ENCODE peak calls at places on chromosomes 6 and 20, in seven cellular contexts. L is A549, Y is K562, R is tibial nerve, C is sigmoid colon, Z is spleen, D is HCT116. F is an unnamed sample.

GRCh38 chr6:154709621-154710020 is 23.6 kb upstream of the SCAF8 start:
- DNase-seq in L (no peak), Y (no peak), R (no peak), C (no peak), Z (no peak), D (no peak), F (no peak)

GRCh38 chr6:157898169-157898568 is 75.1 kb downstream of the SNX9 start:
- DNase-seq in L (no peak), Y (no peak), R (no peak), C (no peak), Z (no peak), D (no peak), F (no peak)

GRCh38 chr20:63100401-63100925 is 93.7 kb upstream of the BHLHE23 start:
- DNase-seq in L (no peak), Y (no peak), R (no peak), C (peak), Z (peak), D (no peak), F (no peak)

GRCh38 chr6:25296980-25297379 is 17.8 kb downstream of the CARMIL1 start:
- DNase-seq in L (no peak), Y (no peak), R (peak), C (no peak), Z (no peak), D (no peak), F (no peak)

GRCh38 chr20:13302647-13303425 is 81.8 kb downstream of the ISM1 start:
- DNase-seq in L (peak), Y (peak), R (no peak), C (no peak), Z (no peak), D (peak), F (peak)

GRCh38 chr6:163427498-163428254 is 13.2 kb downstream of the QKI start:
- DNase-seq in L (peak), Y (peak), R (no peak), C (no peak), Z (no peak), D (peak), F (no peak)

GRCh38 chr6:3229566-3230274 is 2.3 kb upstream of the TUBB2B start:
- DNase-seq in L (no peak), Y (peak), R (no peak), C (no peak), Z (no peak), D (no peak), F (no peak)

GRCh38 chr20:47719625-47720024 is 65.7 kb downstream of the SULF2 start:
- DNase-seq in L (no peak), Y (no peak), R (no peak), C (no peak), Z (no peak), D (no peak), F (no peak)

GRCh38 chr6:89956182-89956581 is 61.9 kb downstream of the GJA10 start:
- DNase-seq in L (no peak), Y (no peak), R (no peak), C (no peak), Z (no peak), D (no peak), F (no peak)

GRCh38 chr6:151914475-151914874 is 107.0 kb downstream of the ESR1 start:
- DNase-seq in L (peak), Y (no peak), R (no peak), C (no peak), Z (no peak), D (no peak), F (no peak)

GRCh38 chr6:155276638-155277037 is 12.8 kb downstream of the CLDN20 start:
- DNase-seq in L (no peak), Y (no peak), R (no peak), C (no peak), Z (no peak), D (no peak), F (no peak)

GRCh38 chr6:76861403-76861802 is 601.9 kb downstream of the HTR1B start:
- DNase-seq in L (peak), Y (peak), R (no peak), C (no peak), Z (no peak), D (peak), F (no peak)

GRCh38 chr20:47464380-47465101 is 37.1 kb upstream of the NCOA3 start:
- DNase-seq in L (peak), Y (peak), R (peak), C (peak), Z (no peak), D (peak), F (peak)

GRCh38 chr6:12151433-12151820 is 138.7 kb upstream of the EDN1 start:
- DNase-seq in L (no peak), Y (no peak), R (no peak), C (no peak), Z (no peak), D (no peak), F (no peak)

GRCh38 chr6:10429638-10430427 is 15.0 kb upstream of the TFAP2A start:
- DNase-seq in L (peak), Y (peak), R (no peak), C (no peak), Z (no peak), D (no peak), F (no peak)

GRCh38 chr6:45741437-45742166 is 274.1 kb downstream of the CLIC5 start:
- DNase-seq in L (no peak), Y (no peak), R (peak), C (no peak), Z (no peak), D (no peak), F (no peak)

GRCh38 chr20:16528078-16528477 is 45.2 kb downstream of the KIF16B start:
- DNase-seq in L (peak), Y (peak), R (no peak), C (no peak), Z (no peak), D (peak), F (peak)

GRCh38 chr20:20752712-20753111 is 40.3 kb upstream of the RALGAPA2 start:
- DNase-seq in L (no peak), Y (no peak), R (no peak), C (no peak), Z (no peak), D (no peak), F (no peak)

GRCh38 chr6:73516712-73517489 is 3.9 kb downstream of the EEF1A1 start:
- DNase-seq in L (no peak), Y (no peak), R (no peak), C (no peak), Z (no peak), D (no peak), F (no peak)

GRCh38 chr6:15751721-15752350 is 89.0 kb upstream of the DTNBP1 start:
- DNase-seq in L (no peak), Y (no peak), R (no peak), C (no peak), Z (no peak), D (no peak), F (no peak)

GRCh38 chr6:95095271-95095670 is 482.1 kb upstream of the MANEA start:
- DNase-seq in L (no peak), Y (no peak), R (no peak), C (no peak), Z (no peak), D (no peak), F (no peak)

GRCh38 chr6:8579372-8579771 is 144.0 kb upstream of the SLC35B3 start:
- DNase-seq in L (no peak), Y (no peak), R (no peak), C (no peak), Z (no peak), D (no peak), F (no peak)

GRCh38 chr6:36649721-36650484 is 28.6 kb upstream of the CDKN1A start:
- DNase-seq in L (no peak), Y (no peak), R (no peak), C (no peak), Z (peak), D (no peak), F (no peak)

GRCh38 chr6:16659471-16660156 is 101.6 kb downstream of the ATXN1 start:
- DNase-seq in L (no peak), Y (no peak), R (no peak), C (no peak), Z (no peak), D (no peak), F (no peak)

GRCh38 chr6:82118150-82118562 is 129.4 kb downstream of the IBTK start:
- DNase-seq in L (no peak), Y (no peak), R (no peak), C (no peak), Z (no peak), D (no peak), F (no peak)

GRCh38 chr20:62406635-62407176 is 379 bp downstream of the CABLES2 start:
- DNase-seq in L (no peak), Y (no peak), R (no peak), C (no peak), Z (peak), D (no peak), F (no peak)

GRCh38 chr6:11210386-11211138 is 21.9 kb downstream of the NEDD9 start:
- DNase-seq in L (no peak), Y (no peak), R (no peak), C (no peak), Z (no peak), D (no peak), F (no peak)

GRCh38 chr20:16701296-16701695 is 28.5 kb upstream of the SNRPB2 start:
- DNase-seq in L (peak), Y (peak), R (no peak), C (no peak), Z (no peak), D (peak), F (no peak)

GRCh38 chr6:150290429-150290828 is 78.4 kb upstream of the IYD start:
- DNase-seq in L (no peak), Y (no peak), R (no peak), C (no peak), Z (no peak), D (no peak), F (peak)

GRCh38 chr6:40855481-40855880 is 183.5 kb downstream of the UNC5CL start:
- DNase-seq in L (no peak), Y (no peak), R (no peak), C (no peak), Z (no peak), D (no peak), F (no peak)

GRCh38 chr20:44460795-44461141 is 14.9 kb upstream of the TTPAL start:
- DNase-seq in L (peak), Y (peak), R (peak), C (no peak), Z (no peak), D (peak), F (no peak)

GRCh38 chr6:168388641-168389633 is 52.0 kb upstream of the SMOC2 start:
- DNase-seq in L (peak), Y (no peak), R (no peak), C (no peak), Z (peak), D (no peak), F (no peak)

GRCh38 chr6:21348462-21349195 is 244.9 kb upstream of the SOX4 start:
- DNase-seq in L (peak), Y (no peak), R (no peak), C (no peak), Z (no peak), D (no peak), F (peak)

GRCh38 chr20:31604567-31605030 is 490 bp upstream of the ID1 start:
- DNase-seq in L (no peak), Y (no peak), R (no peak), C (no peak), Z (no peak), D (no peak), F (no peak)

GRCh38 chr20:63158845-63159244 is 57.1 kb downstream of the YTHDF1 start:
- DNase-seq in L (no peak), Y (no peak), R (no peak), C (no peak), Z (peak), D (no peak), F (no peak)

GRCh38 chr20:24955045-24955444 is 6.0 kb downstream of the CST7 start:
- DNase-seq in L (no peak), Y (no peak), R (no peak), C (peak), Z (peak), D (no peak), F (no peak)

GRCh38 chr20:47677314-47678129 is 107.8 kb downstream of the SULF2 start:
- DNase-seq in L (peak), Y (peak), R (no peak), C (no peak), Z (peak), D (peak), F (peak)

GRCh38 chr20:50470249-50470858 is 39.8 kb upstream of the PTPN1 start:
- DNase-seq in L (no peak), Y (peak), R (no peak), C (no peak), Z (no peak), D (no peak), F (no peak)
- TF ChIP-seq POLR2A in L (no peak), Y (no peak), R (no peak), C (no peak), Z (no peak), D (no peak), F (no peak)

GRCh38 chr6:27867051-27867940 is 44.9 kb downstream of the OR2B2 start:
- DNase-seq in L (peak), Y (peak), R (peak), C (peak), Z (peak), D (no peak), F (peak)
- TF ChIP-seq POLR2A in L (peak), Y (peak), R (no peak), C (no peak), Z (peak), D (no peak), F (peak)

GRCh38 chr6:6645266-6645917 is 56.9 kb downstream of the LY86 start:
- DNase-seq in L (no peak), Y (no peak), R (no peak), C (no peak), Z (no peak), D (no peak), F (no peak)

GRCh38 chr6:6646384-6646783 is 57.9 kb downstream of the LY86 start:
- DNase-seq in L (no peak), Y (no peak), R (no peak), C (no peak), Z (no peak), D (no peak), F (no peak)

GRCh38 chr6:6646859-6647258 is 58.3 kb downstream of the LY86 start:
- DNase-seq in L (no peak), Y (peak), R (no peak), C (no peak), Z (no peak), D (no peak), F (no peak)

GRCh38 chr6:6640915-6641314 is 52.4 kb downstream of the LY86 start:
- DNase-seq in L (no peak), Y (no peak), R (no peak), C (no peak), Z (no peak), D (no peak), F (no peak)

DNA sequence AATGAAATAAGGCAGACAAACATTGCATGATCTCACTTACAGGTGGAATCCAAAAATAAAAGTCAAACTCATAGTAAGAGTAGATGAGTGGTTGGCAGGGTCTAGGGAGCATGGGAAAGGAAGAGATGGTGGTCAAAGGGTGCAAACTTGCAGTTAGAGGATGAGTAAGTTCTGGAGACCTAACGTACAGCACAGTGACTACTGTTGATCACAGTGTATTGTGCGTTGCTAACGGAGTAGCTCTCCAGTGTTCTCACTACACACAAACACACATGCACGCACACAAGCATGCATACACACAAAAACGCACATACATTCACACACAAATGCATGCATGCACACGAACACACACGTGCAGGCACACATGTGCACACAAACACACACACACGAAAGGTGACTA is 54.9 kb downstream of the LY86 start:
- DNase-seq in L (no peak), Y (no peak), R (no peak), C (no peak), Z (no peak), D (no peak), F (no peak)
- TF ChIP-seq POLR2A in L (no peak), Y (no peak), R (no peak), C (no peak), Z (no peak), D (no peak), F (no peak)

GRCh38 chr20:34825530-34826362 is at the start of gene NCOA6:
- DNase-seq in L (peak), Y (peak), R (peak), C (peak), Z (peak), D (peak), F (peak)
- TF ChIP-seq POLR2A in L (peak), Y (peak), R (no peak), C (no peak), Z (no peak), D (peak), F (peak)

DNA sequence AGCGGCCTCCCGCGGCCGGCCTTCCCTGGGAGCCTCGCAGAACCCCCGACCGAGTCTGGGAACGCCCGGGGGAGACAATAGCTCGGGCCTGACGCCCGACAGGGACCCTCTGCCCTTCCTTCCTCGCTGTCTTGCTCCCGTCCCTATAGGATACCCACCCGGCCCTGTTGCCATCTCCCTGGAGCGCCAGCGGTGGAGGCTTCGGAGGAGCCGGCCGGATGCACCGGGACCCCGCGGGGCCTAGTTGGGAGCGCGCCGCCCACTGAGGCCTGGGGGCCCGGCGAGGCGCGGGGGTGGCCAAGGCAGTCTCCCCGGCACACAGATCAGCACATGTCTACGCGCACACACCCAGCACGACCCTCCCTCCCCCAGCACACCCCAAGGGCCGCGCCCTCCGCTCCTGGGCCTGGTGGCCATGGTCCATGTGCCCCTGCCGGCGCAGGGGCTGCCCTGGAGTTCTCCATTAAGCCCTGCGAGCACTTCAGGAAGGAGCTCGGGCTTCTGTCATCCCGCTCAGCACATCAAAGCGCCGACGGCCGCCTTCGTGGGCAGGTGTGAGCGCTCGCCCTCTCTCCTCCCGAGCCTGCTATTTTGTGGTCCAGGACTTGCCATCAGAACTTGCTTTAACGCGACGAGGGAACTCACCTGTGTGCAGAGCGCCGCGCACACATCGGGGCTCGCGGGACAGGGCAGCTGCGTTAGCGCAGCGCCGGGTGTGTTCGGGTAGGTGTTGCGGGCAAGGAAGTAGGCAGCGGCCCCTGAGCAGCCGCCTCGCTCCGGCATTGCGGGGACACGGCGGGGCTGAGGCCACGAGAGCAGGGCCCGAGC is 3.7 kb downstream of the FOXF2 start:
- DNase-seq in L (no peak), Y (no peak), R (no peak), C (no peak), Z (peak), D (no peak), F (no peak)
- TF ChIP-seq POLR2A in L (no peak), Y (no peak), R (no peak), C (no peak), Z (no peak), D (no peak), F (no peak)

GRCh38 chr20:59575653-59576052 is 28.7 kb upstream of the PHACTR3 start:
- DNase-seq in L (no peak), Y (no peak), R (no peak), C (no peak), Z (peak), D (no peak), F (no peak)
- TF ChIP-seq POLR2A in L (no peak), Y (no peak), R (no peak), C (no peak), Z (no peak), D (no peak), F (no peak)